ENCODE peak calls at places on chromosomes 12 and 14, in seven cellular contexts. Y is H1, O is GM12878, K is K562, B is GM12892, R is SK-N-SH, G is HepG2. L is an unnamed sample.

GRCh38 chr12:124460771-124461170 is 106.6 kb downstream of the NCOR2 start:
- DNase-seq in R (no peak), O (no peak), B (no peak), G (no peak), Y (no peak), K (no peak), L (no peak)

GRCh38 chr12:47088021-47088944 is 8.5 kb upstream of the AMIGO2 start:
- DNase-seq in R (no peak), O (no peak), G (peak; percentile 53), Y (no peak), K (no peak), B (no peak), L (no peak)

GRCh38 chr14:71607056-71607455 is 325.2 kb upstream of the RGS6 start:
- DNase-seq in Y (no peak), G (no peak), B (no peak), O (no peak), R (no peak), K (no peak), L (no peak)

GRCh38 chr12:291153-291723 is 28.6 kb upstream of the SLC6A13 start:
- DNase-seq in R (no peak), B (no peak), G (no peak), Y (no peak), K (no peak), O (no peak), L (no peak)

GRCh38 chr12:51335931-51336330 is 10.5 kb downstream of the CELA1 start:
- DNase-seq in R (no peak), Y (no peak), G (no peak), O (no peak), K (no peak), B (no peak), L (no peak)

GRCh38 chr12:87685696-87686095 is 343.5 kb downstream of the C12orf50 start:
- DNase-seq in Y (no peak), B (no peak), O (no peak), K (no peak), R (no peak), G (no peak), L (no peak)

GRCh38 chr12:121741743-121742142 is 29.2 kb downstream of the TMEM120B start:
- DNase-seq in O (no peak), G (no peak), R (no peak), B (no peak), K (no peak), Y (no peak), L (no peak)

GRCh38 chr14:99035712-99036593 is 236.0 kb downstream of the BCL11B start:
- DNase-seq in B (no peak), O (no peak), R (peak; percentile 45), G (peak; percentile 10), K (no peak), Y (peak; percentile 47), L (no peak)

GRCh38 chr12:111455448-111456320 is 50.0 kb downstream of the SH2B3 start:
- DNase-seq in B (no peak), Y (no peak), G (no peak), R (no peak), K (no peak), O (no peak), L (no peak)

GRCh38 chr14:64503434-64504309 is at the start of gene ZBTB25:
- DNase-seq in R (peak; percentile 90), K (peak; percentile 71), Y (peak; percentile 78), G (peak; percentile 90), O (peak; percentile 83), B (peak; percentile 58), L (peak; percentile 63)

GRCh38 chr12:10151621-10152020 is 20.3 kb downstream of the OLR1 start:
- DNase-seq in O (no peak), K (no peak), B (no peak), Y (no peak), R (no peak), G (no peak), L (no peak)

GRCh38 chr12:10159280-10159679 is 12.7 kb downstream of the OLR1 start:
- DNase-seq in Y (no peak), G (no peak), B (no peak), R (no peak), K (no peak), O (no peak), L (no peak)

GRCh38 chr12:10154145-10154496 is 17.8 kb downstream of the OLR1 start:
- DNase-seq in Y (no peak), R (peak; percentile 6), G (no peak), B (no peak), K (no peak), O (no peak), L (no peak)

GRCh38 chr12:10147714-10148403 is 17.9 kb upstream of the CLEC7A start:
- DNase-seq in K (no peak), G (no peak), B (no peak), O (no peak), Y (no peak), R (no peak), L (no peak)

DNA sequence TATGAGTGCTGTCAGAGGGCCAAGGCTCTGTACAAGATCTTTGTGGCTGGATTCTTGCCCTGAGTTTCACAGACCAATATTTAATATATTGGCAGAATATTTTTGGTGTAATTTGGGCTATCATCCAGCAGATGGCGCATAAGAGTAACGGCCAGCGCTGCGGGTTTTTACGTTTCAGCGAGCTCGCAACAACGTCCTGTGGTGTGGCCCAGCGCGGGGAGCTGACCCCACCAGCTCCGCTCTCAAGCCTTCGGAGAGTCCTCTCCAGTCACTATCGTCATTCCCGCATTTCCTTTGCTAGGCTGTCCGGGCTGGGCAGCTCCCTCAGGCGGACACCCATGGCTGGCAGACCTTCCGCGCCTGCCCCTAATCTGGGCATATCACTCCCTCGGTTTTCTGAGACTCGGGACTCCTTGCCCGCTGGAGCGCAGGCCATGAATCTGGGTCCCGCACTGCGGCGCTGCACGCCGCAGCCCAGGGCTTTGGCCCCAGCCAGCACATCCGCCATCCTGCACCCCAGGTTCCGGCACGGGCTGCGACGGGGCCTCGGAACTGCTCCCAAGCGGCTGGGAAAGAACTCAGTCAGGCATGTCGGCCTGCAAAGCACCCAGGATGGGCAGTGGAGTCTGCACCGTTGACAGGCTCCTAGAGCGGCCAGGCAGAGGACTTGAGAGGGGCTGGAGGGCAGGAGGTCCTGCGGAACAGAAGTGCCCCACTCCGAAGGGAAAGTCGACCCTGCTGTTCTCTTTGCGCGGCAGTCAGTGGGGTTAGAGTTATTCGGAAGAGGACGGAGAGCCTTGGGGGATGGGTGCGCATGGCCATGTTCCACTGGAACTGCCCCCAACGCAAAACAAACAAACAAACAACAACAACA is 18.4 kb downstream of the OLR1 start:
- DNase-seq in G (peak; percentile 16), O (no peak), B (peak; percentile 27), K (peak; percentile 44), R (peak; percentile 64), Y (peak; percentile 61), L (peak; percentile 37)
- TF ChIP-seq TAF1 in G (no peak), O (no peak), B (no peak), K (no peak), R (no peak), Y (peak; percentile 70), L (no peak)

GRCh38 chr14:103442288-103442687 is 57.1 kb downstream of the MARK3 start:
- DNase-seq in R (no peak), O (no peak), G (no peak), K (no peak), Y (no peak), B (no peak), L (no peak)
- TF ChIP-seq TAF1 in R (no peak), O (no peak), G (no peak), K (no peak), Y (no peak), B (no peak), L (no peak)

GRCh38 chr12:19436931-19437330 is 2.4 kb upstream of the AEBP2 start:
- DNase-seq in Y (no peak), R (no peak), K (no peak), B (no peak), O (no peak), G (no peak), L (no peak)

GRCh38 chr12:19437996-19438395 is 1.3 kb upstream of the AEBP2 start:
- DNase-seq in Y (peak; percentile 29), R (no peak), B (no peak), K (no peak), G (no peak), O (no peak), L (no peak)

GRCh38 chr12:19439059-19440018 is at the start of gene AEBP2:
- DNase-seq in O (peak; percentile 80), R (peak; percentile 98), Y (peak; percentile 69), G (peak; percentile 80), K (peak; percentile 90), B (peak; percentile 82), L (peak; percentile 83)

GRCh38 chr12:19440916-19441315 is 1.6 kb downstream of the AEBP2 start:
- DNase-seq in K (no peak), R (no peak), B (no peak), G (no peak), O (no peak), Y (no peak), L (no peak)

DNA sequence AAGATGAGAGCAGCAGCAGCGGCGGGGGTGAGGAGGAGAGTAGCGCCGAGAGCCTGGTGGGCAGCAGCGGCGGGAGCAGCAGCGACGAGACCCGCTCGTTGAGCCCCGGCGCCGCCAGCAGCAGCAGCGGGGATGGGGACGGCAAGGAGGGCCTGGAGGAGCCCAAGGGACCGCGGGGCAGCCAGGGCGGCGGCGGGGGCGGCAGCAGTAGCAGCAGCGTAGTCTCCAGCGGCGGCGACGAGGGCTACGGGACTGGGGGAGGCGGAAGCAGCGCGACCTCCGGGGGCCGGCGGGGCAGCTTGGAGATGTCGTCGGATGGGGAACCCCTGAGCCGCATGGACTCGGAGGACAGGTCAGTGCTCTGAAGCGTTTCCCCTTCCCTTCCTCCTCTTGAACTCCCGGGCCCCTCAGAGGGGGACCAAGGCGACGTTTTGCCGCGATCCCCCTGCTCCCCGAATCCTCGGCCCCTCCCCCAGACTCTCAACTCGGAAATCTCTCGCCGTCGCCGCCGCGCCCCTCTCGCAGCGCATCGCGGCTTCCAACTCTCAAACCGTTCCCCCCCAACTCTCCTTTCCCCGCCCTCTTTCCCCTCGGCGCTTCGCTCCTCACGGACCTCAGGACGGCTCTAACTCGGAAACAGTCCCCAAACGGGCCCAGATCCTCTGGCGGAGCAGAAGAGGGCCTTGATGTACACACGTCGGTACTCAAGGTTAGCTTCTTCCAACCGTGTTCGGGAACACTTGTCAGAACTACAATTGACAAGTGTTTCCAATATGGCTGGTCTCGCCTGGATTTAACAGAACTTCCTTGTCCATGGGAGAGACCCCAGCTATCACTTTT is 947 bp downstream of the AEBP2 start:
- DNase-seq in K (peak; percentile 32), G (peak; percentile 30), R (peak; percentile 70), O (no peak), B (peak; percentile 46), Y (no peak), L (peak; percentile 39)
- TF ChIP-seq TAF1 in K (no peak), G (no peak), R (peak; percentile 52), O (peak; percentile 18), B (no peak), Y (no peak), L (peak; percentile 11)

GRCh38 chr14:92956961-92957360 is 34.0 kb downstream of the CHGA start:
- DNase-seq in K (no peak), Y (no peak), O (no peak), G (no peak), R (no peak), B (no peak), L (no peak)

GRCh38 chr14:92953526-92953925 is 30.6 kb downstream of the CHGA start:
- DNase-seq in Y (no peak), B (no peak), O (no peak), K (no peak), R (no peak), G (no peak), L (no peak)

GRCh38 chr14:92955381-92955780 is 32.4 kb downstream of the CHGA start:
- DNase-seq in O (no peak), G (no peak), R (no peak), B (no peak), Y (no peak), K (no peak), L (no peak)

GRCh38 chr14:92952497-92953298 is 29.7 kb downstream of the CHGA start:
- DNase-seq in O (no peak), R (no peak), K (no peak), G (no peak), Y (no peak), B (no peak), L (no peak)

GRCh38 chr14:92954933-92955332 is 32.0 kb downstream of the CHGA start:
- DNase-seq in O (no peak), R (no peak), B (no peak), Y (no peak), G (no peak), K (no peak), L (no peak)
- TF ChIP-seq TAF1 in O (no peak), R (no peak), B (no peak), Y (no peak), G (no peak), K (no peak), L (no peak)